ENCODE peak calls at places on chromosomes 5 and 9, in seven cellular contexts. L is mesenchymal stem cell, I is keratinocyte, G is IMR-90, D is PC-3, N is GM12878, H is mammary epithelial cell. U is an unnamed sample.

GRCh38 chr5:178284095-178284675 is 51.6 kb upstream of the PHYKPL start:
- DNase-seq in L (no peak), I (peak), G (peak), D (peak), N (no peak), H (peak), U (no peak)

GRCh38 chr5:50853151-50853550 is 186.7 kb downstream of the PARP8 start:
- DNase-seq in L (no peak), I (no peak), G (no peak), D (no peak), N (peak), H (no peak), U (no peak)

GRCh38 chr5:63613430-63613829 is 348.8 kb downstream of the HTR1A start:
- DNase-seq in L (no peak), I (no peak), G (no peak), D (peak), N (no peak), H (no peak), U (no peak)

GRCh38 chr5:79890119-79890870 is 100.8 kb downstream of the MTX3 start:
- DNase-seq in L (no peak), I (no peak), G (no peak), D (no peak), N (no peak), H (no peak), U (no peak)

GRCh38 chr5:170434953-170435605 is 45.9 kb upstream of the KCNMB1 start:
- DNase-seq in L (peak), I (no peak), G (peak), D (peak), N (no peak), H (peak), U (peak)

GRCh38 chr5:21806943-21807342 is 1046.2 kb downstream of the CDH12 start:
- DNase-seq in L (peak), I (peak), G (peak), D (peak), N (no peak), H (peak), U (peak)

GRCh38 chr9:8863886-8864881 is 1064.6 kb upstream of the DMAC1 start:
- DNase-seq in L (peak), I (no peak), G (no peak), D (no peak), N (no peak), H (no peak), U (no peak)

GRCh38 chr9:127109212-127109711 is 13.2 kb downstream of the ANGPTL2 start:
- DNase-seq in L (peak), I (no peak), G (peak), D (peak), N (no peak), H (no peak), U (no peak)

GRCh38 chr5:119270955-119271757 is 84.7 kb upstream of the TNFAIP8 start:
- DNase-seq in L (peak), I (no peak), G (no peak), D (no peak), N (no peak), H (no peak), U (no peak)

GRCh38 chr5:59366784-59367183 is 526.7 kb downstream of the PDE4D start:
- DNase-seq in L (no peak), I (no peak), G (no peak), D (no peak), N (no peak), H (no peak), U (no peak)

GRCh38 chr9:137366445-137366810 is 56.5 kb downstream of the EXD3 start:
- DNase-seq in L (no peak), I (no peak), G (no peak), D (no peak), N (no peak), H (no peak), U (no peak)

GRCh38 chr5:110854200-110854599 is 115.4 kb downstream of the SLC25A46 start:
- DNase-seq in L (peak), I (no peak), G (peak), D (peak), N (no peak), H (no peak), U (no peak)

GRCh38 chr9:81213456-81213855 is 475.9 kb downstream of the TLE1 start:
- DNase-seq in L (no peak), I (no peak), G (no peak), D (no peak), N (no peak), H (no peak), U (no peak)

GRCh38 chr9:86405926-86406325 is 51.7 kb upstream of the TUT7 start:
- DNase-seq in L (peak), I (peak), G (peak), D (peak), N (no peak), H (peak), U (peak)

GRCh38 chr9:30329441-30329840 is 2055.0 kb upstream of the ACO1 start:
- DNase-seq in L (no peak), I (no peak), G (no peak), D (no peak), N (no peak), H (no peak), U (no peak)

GRCh38 chr5:172347653-172348052 is 64.1 kb upstream of the UBTD2 start:
- DNase-seq in L (peak), I (no peak), G (peak), D (no peak), N (no peak), H (no peak), U (no peak)

GRCh38 chr5:107672212-107673105 is 1.7 kb upstream of the EFNA5 start:
- DNase-seq in L (peak), I (peak), G (peak), D (peak), N (no peak), H (peak), U (peak)

GRCh38 chr5:4924581-4924980 is 215.5 kb upstream of the ADAMTS16 start:
- DNase-seq in L (no peak), I (no peak), G (no peak), D (no peak), N (no peak), H (no peak), U (no peak)

GRCh38 chr9:101026824-101027223 is 1.7 kb upstream of the PLPPR1 start:
- DNase-seq in L (no peak), I (no peak), G (no peak), D (no peak), N (no peak), H (no peak), U (no peak)

GRCh38 chr5:73253047-73253660 is 80.2 kb downstream of the TMEM174 start:
- DNase-seq in L (no peak), I (no peak), G (peak), D (no peak), N (no peak), H (no peak), U (no peak)

GRCh38 chr5:113245427-113246052 is 189.2 kb downstream of the TSSK1B start:
- DNase-seq in L (no peak), I (no peak), G (no peak), D (no peak), N (no peak), H (no peak), U (no peak)

GRCh38 chr9:116149844-116150243 is 3.7 kb upstream of the PAPPA start:
- DNase-seq in L (peak), I (no peak), G (no peak), D (peak), N (no peak), H (no peak), U (peak)

GRCh38 chr5:10724799-10725507 is 36.1 kb downstream of the DAP start:
- DNase-seq in L (peak), I (no peak), G (peak), D (peak), N (no peak), H (peak), U (peak)
- H3K9ac ChIP-seq in L (peak), I (peak), G (no peak), D (peak), N (no peak), H (no peak), U (peak)

GRCh38 chr5:67221487-67222242 is 25.1 kb upstream of the CD180 start:
- DNase-seq in L (no peak), I (no peak), G (no peak), D (no peak), N (no peak), H (no peak), U (no peak)

GRCh38 chr5:67222243-67223033 is 25.8 kb upstream of the CD180 start:
- DNase-seq in L (no peak), I (no peak), G (no peak), D (no peak), N (no peak), H (no peak), U (no peak)
- H3K9ac ChIP-seq in L (no peak), I (no peak), G (no peak), D (no peak), N (no peak), H (no peak), U (no peak)

GRCh38 chr9:134484479-134484878 is 157.1 kb upstream of the COL5A1 start:
- DNase-seq in L (no peak), I (no peak), G (no peak), D (no peak), N (no peak), H (no peak), U (no peak)

GRCh38 chr9:134485653-134486052 is 155.9 kb upstream of the COL5A1 start:
- DNase-seq in L (no peak), I (no peak), G (no peak), D (no peak), N (peak), H (no peak), U (no peak)

GRCh38 chr9:134481762-134482161 is 155.5 kb downstream of the RXRA start:
- DNase-seq in L (no peak), I (no peak), G (no peak), D (no peak), N (no peak), H (no peak), U (no peak)

GRCh38 chr9:134482226-134482625 is 156.0 kb downstream of the RXRA start:
- DNase-seq in L (no peak), I (no peak), G (no peak), D (no peak), N (no peak), H (no peak), U (no peak)

DNA sequence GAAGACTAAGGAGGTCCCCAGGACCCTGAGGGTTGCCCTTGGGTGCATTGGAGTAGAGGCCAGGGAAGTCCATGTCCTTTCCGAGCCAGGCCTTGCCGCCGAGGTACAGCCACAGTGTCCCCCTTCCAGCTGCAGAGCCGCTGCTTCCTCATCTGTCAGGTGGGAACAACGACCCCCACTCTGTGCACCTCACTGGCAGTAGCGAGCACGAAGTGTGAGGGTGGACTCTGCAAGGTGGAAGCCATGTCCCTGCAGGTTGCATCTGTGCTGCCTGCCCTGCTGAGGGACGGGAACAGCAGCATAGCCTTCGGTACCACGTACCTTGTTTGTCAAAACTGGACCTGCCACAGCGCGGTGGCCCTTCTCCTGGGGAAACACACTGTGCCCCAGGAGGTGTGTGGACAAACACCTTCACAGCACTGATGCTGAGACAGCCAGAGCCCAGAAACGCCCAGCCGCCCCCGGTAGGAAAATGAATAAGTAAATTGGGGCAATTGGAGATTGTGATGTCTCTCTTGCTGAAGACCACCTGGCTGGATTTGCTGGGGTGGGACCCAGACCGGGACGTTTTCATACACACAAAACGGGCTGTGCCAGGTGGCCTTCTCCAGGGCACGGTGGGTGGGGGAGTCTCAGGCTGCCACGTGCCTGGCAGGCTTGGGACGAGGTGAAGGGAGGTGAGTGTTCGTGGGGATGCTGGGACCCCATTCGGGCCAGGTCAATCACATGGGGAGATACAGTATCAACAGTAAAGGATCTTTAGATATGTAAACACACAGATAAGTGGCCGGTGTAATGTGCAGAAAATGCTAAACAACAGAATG is 157.3 kb downstream of the RXRA start:
- DNase-seq in L (no peak), I (no peak), G (no peak), D (no peak), N (no peak), H (no peak), U (no peak)
- H3K9ac ChIP-seq in L (no peak), I (no peak), G (no peak), D (no peak), N (no peak), H (no peak), U (no peak)

GRCh38 chr5:157735991-157736390 is 4.8 kb downstream of the THG1L start:
- DNase-seq in L (no peak), I (no peak), G (no peak), D (no peak), N (no peak), H (no peak), U (no peak)
- H3K9ac ChIP-seq in L (no peak), I (no peak), G (no peak), D (no peak), N (no peak), H (no peak), U (no peak)

DNA sequence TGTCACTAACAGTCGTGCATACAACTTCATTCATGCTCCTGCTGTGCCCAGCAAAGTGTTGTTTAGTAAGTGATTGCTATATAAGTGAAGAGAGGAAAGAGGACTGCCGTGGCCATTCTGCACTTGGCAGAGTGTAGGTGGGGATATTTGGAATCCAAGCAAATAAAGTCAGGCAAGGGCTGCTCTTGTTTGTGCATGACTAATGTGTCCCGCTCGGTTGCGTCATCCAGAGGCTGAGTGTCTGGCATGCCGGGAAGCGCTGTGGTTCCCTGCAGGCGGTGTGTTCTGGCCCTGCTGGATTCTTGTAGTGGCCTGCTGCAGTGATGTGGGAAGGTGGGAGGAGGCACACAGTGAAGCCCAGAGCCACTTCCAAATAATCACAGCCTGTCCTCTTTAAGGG is 136.9 kb upstream of the ANKH start:
- DNase-seq in L (peak), I (peak), G (peak), D (peak), N (no peak), H (peak), U (peak)
- H3K9ac ChIP-seq in L (peak), I (peak), G (peak), D (peak), N (no peak), H (no peak), U (peak)

DNA sequence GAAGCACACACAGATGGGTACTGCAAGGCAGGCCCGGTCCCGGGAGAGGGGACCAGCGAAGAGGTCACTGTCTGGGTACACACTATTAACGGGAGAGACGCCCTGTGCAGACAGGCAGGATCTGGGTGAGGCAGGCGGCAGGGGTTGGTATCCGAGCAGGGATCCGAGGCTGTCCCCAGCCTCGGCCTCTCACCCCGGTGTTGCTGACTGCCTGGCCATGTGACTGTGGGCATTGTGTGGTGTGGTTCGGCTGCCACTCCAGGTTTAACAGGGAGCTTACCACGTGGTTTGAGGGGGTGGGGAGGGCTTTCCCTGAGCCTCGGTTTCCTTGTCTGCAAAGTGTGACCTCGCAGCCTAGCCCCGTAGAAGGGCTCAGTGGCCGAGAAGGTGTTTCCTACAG is 11.1 kb upstream of the RALGDS start:
- DNase-seq in L (no peak), I (no peak), G (no peak), D (no peak), N (no peak), H (no peak), U (no peak)
- H3K9ac ChIP-seq in L (no peak), I (no peak), G (no peak), D (no peak), N (no peak), H (no peak), U (no peak)

GRCh38 chr5:78642701-78643100 is 5.9 kb downstream of the LHFPL2 start:
- DNase-seq in L (no peak), I (no peak), G (no peak), D (no peak), N (no peak), H (no peak), U (no peak)
- H3K9ac ChIP-seq in L (no peak), I (no peak), G (no peak), D (no peak), N (no peak), H (no peak), U (no peak)

GRCh38 chr5:180112101-180112861 is 40.7 kb upstream of the RNF130 start:
- DNase-seq in L (no peak), I (no peak), G (no peak), D (no peak), N (no peak), H (no peak), U (no peak)
- H3K9ac ChIP-seq in L (no peak), I (no peak), G (no peak), D (no peak), N (no peak), H (no peak), U (no peak)

GRCh38 chr5:168852329-168852728 is 273.2 kb upstream of the PANK3 start:
- DNase-seq in L (no peak), I (no peak), G (no peak), D (no peak), N (no peak), H (no peak), U (no peak)
- H3K9ac ChIP-seq in L (peak), I (no peak), G (no peak), D (no peak), N (no peak), H (peak), U (no peak)

U was measured in adipocyte.